ENCODE peak calls at places on chromosomes 7 and 10, in six cellular contexts. R, G, C, A, Q and B are unnamed samples.

GRCh38 chr7:23691320-23691719 is 11.3 kb downstream of the FAM221A start:
- DNase-seq in R (no peak), G (no peak), C (no peak), A (no peak), Q (no peak), B (no peak)

GRCh38 chr10:85666987-85667386 is 699.6 kb downstream of the GRID1 start:
- DNase-seq in R (no peak), G (no peak), C (no peak), A (peak; percentile 50), Q (no peak), B (no peak)

GRCh38 chr7:25753837-25754236 is 398.2 kb upstream of the NFE2L3 start:
- DNase-seq in R (no peak), G (no peak), C (no peak), A (no peak), Q (no peak), B (no peak)

GRCh38 chr7:133854739-133855138 is 272.4 kb upstream of the LRGUK start:
- DNase-seq in R (no peak), G (peak; percentile 57), C (no peak), A (no peak), Q (peak; percentile 60), B (no peak)

GRCh38 chr7:73700070-73700423 is 16.6 kb downstream of the BUD23 start:
- DNase-seq in R (no peak), G (no peak), C (no peak), A (no peak), Q (no peak), B (no peak)

GRCh38 chr7:98281757-98282652 is 519 bp downstream of the BRI3 start:
- DNase-seq in R (peak; percentile 29), G (peak; percentile 32), C (peak; percentile 47), A (no peak), Q (peak; percentile 32), B (no peak)

GRCh38 chr10:126536148-126536547 is 134.3 kb downstream of the C10orf90 start:
- DNase-seq in R (no peak), G (no peak), C (no peak), A (peak; percentile 57), Q (no peak), B (no peak)

GRCh38 chr7:105346593-105347322 is 42.0 kb downstream of the SRPK2 start:
- DNase-seq in R (no peak), G (no peak), C (no peak), A (no peak), Q (no peak), B (peak; percentile 74)

GRCh38 chr10:103441206-103441605 is 11.0 kb downstream of the CALHM2 start:
- DNase-seq in R (no peak), G (no peak), C (no peak), A (no peak), Q (no peak), B (peak; percentile 15)

GRCh38 chr10:103441611-103442010 is 10.6 kb downstream of the CALHM2 start:
- DNase-seq in R (no peak), G (no peak), C (no peak), A (no peak), Q (no peak), B (no peak)

GRCh38 chr10:103442031-103442461 is 10.1 kb downstream of the CALHM2 start:
- DNase-seq in R (no peak), G (no peak), C (peak; percentile 42), A (no peak), Q (no peak), B (peak; percentile 18)

GRCh38 chr10:103440416-103440815 is 11.8 kb downstream of the CALHM2 start:
- DNase-seq in R (no peak), G (no peak), C (no peak), A (no peak), Q (no peak), B (no peak)

DNA sequence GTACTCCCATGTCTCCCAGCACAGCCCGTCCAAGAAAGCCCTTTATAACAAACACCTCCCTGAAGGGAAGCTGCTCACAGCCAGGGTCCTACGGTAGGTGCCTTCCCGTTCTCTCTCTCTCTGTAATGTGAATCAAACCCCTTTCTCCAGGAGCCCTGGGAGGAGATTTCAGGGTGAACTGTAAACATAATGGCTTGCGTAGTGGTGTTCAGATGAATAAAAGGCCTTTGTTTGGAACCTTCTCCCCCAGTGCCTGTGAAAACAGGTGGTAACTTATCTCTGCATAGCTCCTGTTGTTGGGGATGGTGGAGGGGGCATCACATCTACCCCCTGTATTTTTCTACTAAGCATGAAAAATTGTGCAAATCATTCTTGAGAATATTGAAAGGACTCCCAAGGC is 12.4 kb downstream of the CALHM2 start:
- DNase-seq in R (no peak), G (no peak), C (no peak), A (no peak), Q (no peak), B (no peak)
- H3K36me3 ChIP-seq in R (peaks cover 40% of the 10 kb centered on the region), G (peaks cover 71% of the 10 kb centered on the region), C (peaks cover 96% of the 10 kb centered on the region), A (peaks cover 99% of the 10 kb centered on the region), Q (peaks cover 60% of the 10 kb centered on the region), B (peaks cover 41% of the 10 kb centered on the region)

DNA sequence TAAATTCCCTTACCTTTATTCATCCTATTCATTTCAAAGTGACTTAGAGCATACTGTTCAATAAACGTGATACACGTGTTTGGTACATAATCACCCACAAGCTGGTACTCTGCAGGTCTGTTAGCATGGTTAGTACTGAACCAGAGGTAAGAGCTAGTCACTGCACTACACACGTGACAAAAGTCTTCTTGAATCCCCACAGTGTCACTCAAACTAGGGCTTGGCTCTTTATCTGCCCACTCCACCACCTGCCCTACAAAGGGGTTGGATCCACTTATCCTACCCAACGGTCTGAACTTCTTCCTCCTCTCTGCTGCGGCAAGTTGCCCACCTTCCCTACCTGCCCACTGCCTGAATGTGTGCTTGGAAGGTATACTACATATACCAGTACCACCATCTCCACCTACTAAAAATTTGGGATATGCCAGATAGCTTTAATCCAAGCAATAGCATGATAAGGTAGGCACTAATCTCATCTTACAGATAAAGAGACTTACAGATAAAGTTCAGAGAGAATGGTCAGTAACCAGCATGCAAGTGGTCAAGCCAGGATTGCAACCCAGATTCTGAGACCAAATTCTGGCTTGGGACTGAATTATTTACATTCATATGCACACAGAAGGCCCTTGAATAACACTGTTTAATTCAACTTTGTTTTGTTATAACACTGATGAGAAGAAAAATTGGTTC is 92.2 kb downstream of the SGMS1 start:
- DNase-seq in R (no peak), G (no peak), C (no peak), A (peak; percentile 89), Q (no peak), B (no peak)
- H3K4me1 ChIP-seq in R (peaks cover 7% of the 10 kb centered on the region), G (peaks cover 8% of the 10 kb centered on the region), C (no peaks in the 10 kb centered on the region), A (peaks cover 2% of the 10 kb centered on the region), Q (peaks cover 1% of the 10 kb centered on the region), B (peaks cover 7% of the 10 kb centered on the region)

GRCh38 chr10:128080641-128081040 is 45.6 kb downstream of the MKI67 start:
- DNase-seq in R (no peak), G (no peak), C (no peak), A (no peak), Q (no peak), B (no peak)
- H3K36me3 ChIP-seq in R (peaks cover 39% of the 10 kb centered on the region), G (peaks cover 84% of the 10 kb centered on the region), C (peaks cover 76% of the 10 kb centered on the region), A (peaks cover 48% of the 10 kb centered on the region), Q (peaks cover 57% of the 10 kb centered on the region), B (peaks cover 48% of the 10 kb centered on the region)

GRCh38 chr10:58776613-58777318 is 264.1 kb downstream of the BICC1 start:
- DNase-seq in R (no peak), G (no peak), C (no peak), A (no peak), Q (no peak), B (no peak)
- H3K4me1 ChIP-seq in R (no peaks in the 10 kb centered on the region), G (no peaks in the 10 kb centered on the region), C (no peaks in the 10 kb centered on the region), A (peaks cover 3% of the 10 kb centered on the region), Q (no peaks in the 10 kb centered on the region), B (no peaks in the 10 kb centered on the region)

GRCh38 chr10:63155388-63156028 is 22.4 kb downstream of the NRBF2 start:
- DNase-seq in R (no peak), G (no peak), C (no peak), A (peak; percentile 66), Q (no peak), B (no peak)
- H3K36me3 ChIP-seq in R (peaks cover 7% of the 10 kb centered on the region), G (peaks cover 40% of the 10 kb centered on the region), C (peaks cover 51% of the 10 kb centered on the region), A (peaks cover 31% of the 10 kb centered on the region), Q (peaks cover 2% of the 10 kb centered on the region), B (peaks cover 10% of the 10 kb centered on the region)

GRCh38 chr10:4241724-4242345 is 456.8 kb upstream of the KLF6 start:
- DNase-seq in R (no peak), G (no peak), C (peak; percentile 78), A (no peak), Q (peak; percentile 89), B (no peak)

GRCh38 chr10:4243651-4244050 is 458.6 kb upstream of the KLF6 start:
- DNase-seq in R (no peak), G (no peak), C (peak; percentile 38), A (no peak), Q (peak; percentile 92), B (no peak)

GRCh38 chr10:4243169-4243568 is 458.2 kb upstream of the KLF6 start:
- DNase-seq in R (no peak), G (no peak), C (no peak), A (no peak), Q (no peak), B (no peak)

GRCh38 chr10:4240641-4241197 is 455.7 kb upstream of the KLF6 start:
- DNase-seq in R (no peak), G (no peak), C (no peak), A (no peak), Q (peak; percentile 93), B (no peak)

DNA sequence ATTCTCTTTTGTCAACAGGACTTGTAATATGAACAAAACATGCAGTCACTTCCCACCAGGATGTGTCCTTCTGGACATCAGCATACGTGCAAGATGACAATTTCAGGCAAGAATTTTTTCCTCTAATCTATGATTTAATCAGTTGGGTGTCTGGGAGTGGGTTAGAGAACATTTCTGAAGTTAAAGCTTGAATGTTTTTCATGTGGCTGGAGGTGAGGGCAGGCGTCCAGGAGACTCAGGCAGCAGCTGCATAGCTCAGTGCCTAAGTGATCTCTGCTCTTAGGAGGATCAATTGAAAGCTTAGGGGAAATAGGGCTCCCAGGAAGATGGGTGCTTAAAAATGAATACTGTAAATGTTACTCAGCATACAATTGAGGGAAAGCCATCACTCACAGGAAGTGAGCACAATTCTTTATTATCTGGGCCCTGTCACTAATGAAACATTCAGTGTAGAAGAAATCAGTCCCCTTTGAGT is 457.6 kb upstream of the KLF6 start:
- DNase-seq in R (no peak), G (no peak), C (peak; percentile 39), A (no peak), Q (peak; percentile 89), B (no peak)
- H3K4me1 ChIP-seq in R (no peaks in the 10 kb centered on the region), G (peaks cover 4% of the 10 kb centered on the region), C (peaks cover 3% of the 10 kb centered on the region), A (peaks cover 7% of the 10 kb centered on the region), Q (peaks cover 56% of the 10 kb centered on the region), B (no peaks in the 10 kb centered on the region)

DNA sequence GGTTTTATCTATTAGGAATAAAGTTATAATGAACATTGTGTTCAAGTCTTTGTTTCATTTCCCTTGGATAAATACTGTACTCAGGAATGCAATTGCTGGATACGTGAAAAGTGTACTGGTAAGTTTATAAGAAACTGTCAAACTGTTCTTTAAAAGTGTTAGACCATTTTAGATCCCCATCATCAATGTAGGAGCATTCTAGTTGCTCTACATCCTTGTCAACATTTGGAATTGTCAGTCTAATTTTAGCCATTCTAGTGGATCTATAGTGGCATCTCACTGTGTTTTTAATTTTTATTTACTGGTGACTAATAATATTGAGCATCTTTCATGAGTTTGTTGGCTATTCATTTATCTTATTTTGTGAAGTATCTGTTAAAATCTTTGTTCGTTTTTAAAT is 354.0 kb upstream of the NRP1 start:
- DNase-seq in R (no peak), G (no peak), C (no peak), A (no peak), Q (no peak), B (no peak)
- H3K36me3 ChIP-seq in R (no peaks in the 10 kb centered on the region), G (no peaks in the 10 kb centered on the region), C (no peaks in the 10 kb centered on the region), A (no peaks in the 10 kb centered on the region), Q (no peaks in the 10 kb centered on the region), B (no peaks in the 10 kb centered on the region)